ENCODE peak calls at places on chromosomes 2 and 18, in four cellular contexts. V is K562, U is GM12878, W is H1. F is an unnamed sample.

GRCh38 chr2:100063459-100063953 is 78.9 kb downstream of the AFF3 start:
- DNase-seq in V (no peak), U (no peak), W (no peak), F (no peak)

GRCh38 chr2:236579746-236580315 is 10.2 kb downstream of the ACKR3 start:
- DNase-seq in V (no peak), U (no peak), W (no peak), F (no peak)

GRCh38 chr2:55966431-55967118 is 43.0 kb upstream of the EFEMP1 start:
- DNase-seq in V (no peak), U (no peak), W (no peak), F (no peak)

GRCh38 chr2:218896501-218897393 is 16.1 kb downstream of the WNT10A start:
- DNase-seq in V (peak), U (peak), W (peak), F (no peak)

GRCh38 chr2:8307779-8308178 is 374.1 kb upstream of the ID2 start:
- DNase-seq in V (no peak), U (no peak), W (no peak), F (no peak)

GRCh38 chr2:27721335-27721734 is 50.2 kb upstream of the MRPL33 start:
- DNase-seq in V (no peak), U (no peak), W (no peak), F (peak)

GRCh38 chr18:45050712-45051639 is 370.3 kb downstream of the SETBP1 start:
- DNase-seq in V (no peak), U (no peak), W (no peak), F (no peak)

GRCh38 chr2:105919191-105919811 is 174.6 kb downstream of the NCK2 start:
- DNase-seq in V (no peak), U (no peak), W (no peak), F (peak)

GRCh38 chr2:166184789-166185188 is 57.0 kb upstream of the SCN1A start:
- DNase-seq in V (no peak), U (no peak), W (no peak), F (no peak)

GRCh38 chr2:121247534-121247933 is 37.5 kb downstream of the TFCP2L1 start:
- DNase-seq in V (no peak), U (no peak), W (no peak), F (no peak)

GRCh38 chr2:171407030-171407707 is 26.6 kb downstream of the METTL8 start:
- DNase-seq in V (no peak), U (peak), W (no peak), F (no peak)

GRCh38 chr2:160279813-160280465 is 79.9 kb upstream of the ITGB6 start:
- DNase-seq in V (no peak), U (no peak), W (no peak), F (no peak)

GRCh38 chr2:101410716-101411115 is 23.4 kb upstream of the CREG2 start:
- DNase-seq in V (no peak), U (no peak), W (no peak), F (no peak)

GRCh38 chr2:230226090-230226551 is 585 bp downstream of the SP140 start:
- DNase-seq in V (no peak), U (peak), W (no peak), F (no peak)

GRCh38 chr2:48566582-48566981 is 36.6 kb downstream of the STON1 start:
- DNase-seq in V (no peak), U (no peak), W (no peak), F (peak)
- TF ChIP-seq CBX5 in V (no peak), U (no peak), W (no peak), F (no peak)

GRCh38 chr2:10224734-10225133 is 78.0 kb upstream of the HPCAL1 start:
- DNase-seq in V (no peak), U (no peak), W (no peak), F (no peak)

GRCh38 chr2:10226032-10226724 is 76.5 kb upstream of the HPCAL1 start:
- DNase-seq in V (no peak), U (no peak), W (no peak), F (no peak)

GRCh38 chr2:10223932-10224720 is 78.6 kb upstream of the HPCAL1 start:
- DNase-seq in V (no peak), U (no peak), W (no peak), F (no peak)

GRCh38 chr2:10223471-10223870 is 79.2 kb upstream of the HPCAL1 start:
- DNase-seq in V (no peak), U (no peak), W (no peak), F (no peak)

GRCh38 chr2:10225291-10226031 is 77.2 kb upstream of the HPCAL1 start:
- DNase-seq in V (no peak), U (no peak), W (no peak), F (no peak)
- TF ChIP-seq CBX5 in V (no peak), U (no peak), W (no peak), F (no peak)

GRCh38 chr2:233443511-233444183 is 89.4 kb downstream of the DGKD start:
- DNase-seq in V (peak), U (peak), W (peak), F (peak)
- TF ChIP-seq CBX5 in V (no peak), U (no peak), W (no peak), F (no peak)

GRCh38 chr2:29629495-29629894 is 291.9 kb downstream of the ALK start:
- DNase-seq in V (no peak), U (no peak), W (no peak), F (no peak)
- TF ChIP-seq CBX5 in V (no peak), U (no peak), W (no peak), F (no peak)

GRCh38 chr2:220590476-220590875 is 963.0 kb downstream of the SLC4A3 start:
- DNase-seq in V (no peak), U (no peak), W (no peak), F (no peak)

GRCh38 chr2:220585241-220585640 is 957.8 kb downstream of the SLC4A3 start:
- DNase-seq in V (no peak), U (no peak), W (no peak), F (no peak)

GRCh38 chr2:220586980-220587549 is 959.6 kb downstream of the SLC4A3 start:
- DNase-seq in V (no peak), U (no peak), W (no peak), F (no peak)

GRCh38 chr2:220593526-220593925 is 966.1 kb downstream of the SLC4A3 start:
- DNase-seq in V (no peak), U (no peak), W (no peak), F (no peak)

DNA sequence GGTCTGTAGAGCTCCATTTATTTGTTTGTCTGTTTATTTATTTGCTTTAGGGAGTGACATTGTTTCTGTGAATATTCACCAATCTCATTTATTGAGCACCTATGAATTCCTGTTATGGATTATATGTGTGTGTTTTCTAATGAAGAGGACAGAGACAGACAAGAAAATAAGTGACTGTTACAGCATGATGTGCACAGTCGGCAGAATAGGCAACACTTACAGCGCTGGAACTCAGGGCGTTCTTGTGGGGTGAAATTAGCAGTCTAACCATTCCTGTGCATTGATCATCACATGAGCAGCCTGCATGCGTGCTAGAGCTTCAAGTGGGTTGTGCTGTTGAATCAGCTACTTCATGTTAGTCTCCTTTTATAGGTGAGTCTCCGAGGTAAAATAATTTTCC is 960.7 kb downstream of the SLC4A3 start:
- DNase-seq in V (no peak), U (no peak), W (no peak), F (no peak)
- TF ChIP-seq CBX5 in V (no peak), U (no peak), W (no peak), F (no peak)

GRCh38 chr2:150011336-150011735 is 423.8 kb upstream of the MMADHC start:
- DNase-seq in V (no peak), U (no peak), W (no peak), F (no peak)
- TF ChIP-seq CBX5 in V (no peak), U (no peak), W (no peak), F (no peak)